ENCODE peak calls at places on chromosomes 11 and 22, in nine cellular contexts. V is NCI-H345; E is progenitor cell of endocrine pancreas; A is effector CD4-positive, alpha-beta T cell; P is HTR-8/SVneo; M is cardiac muscle cell; S is posterior vena cava; F is NCI-H1436; B is esophagus squamous epithelium. N is an unnamed sample.

GRCh38 chr11:1351278-1351937 is 38.3 kb upstream of the BRSK2 start:
- DNase-seq in B (no peak), P (no peak), S (peak), F (no peak), M (no peak), A (no peak), E (no peak), V (no peak), N (no peak)

GRCh38 chr22:30140414-30140813 is 60.1 kb downstream of the HORMAD2 start:
- DNase-seq in E (no peak), V (no peak), B (no peak), A (no peak), F (no peak), M (no peak), P (no peak), S (no peak), N (no peak)

GRCh38 chr22:37139762-37140161 is 10.0 kb downstream of the IL2RB start:
- DNase-seq in S (no peak), M (no peak), B (no peak), F (no peak), A (no peak), V (no peak), P (no peak), E (no peak), N (no peak)

GRCh38 chr11:14612624-14613023 is 31.0 kb upstream of the PDE3B start:
- DNase-seq in F (no peak), V (no peak), B (no peak), M (no peak), S (no peak), A (no peak), P (no peak), E (no peak), N (no peak)

GRCh38 chr22:26429458-26430238 is 588 bp downstream of the ASPHD2 start:
- DNase-seq in E (no peak), V (no peak), P (no peak), M (no peak), A (no peak), F (no peak), S (no peak), B (no peak), N (no peak)

GRCh38 chr11:10838906-10839305 is 18.9 kb downstream of the ZBED5 start:
- DNase-seq in V (no peak), B (no peak), M (peak), F (no peak), S (no peak), A (no peak), P (no peak), E (no peak), N (no peak)

GRCh38 chr11:68929706-68930605 is 26.3 kb downstream of the IGHMBP2 start:
- DNase-seq in V (no peak), M (no peak), P (no peak), A (no peak), F (no peak), B (no peak), S (no peak), E (no peak), N (no peak)

GRCh38 chr11:68282141-68282860 is 10.5 kb upstream of the C11orf24 start:
- DNase-seq in S (peak), P (no peak), M (no peak), V (no peak), E (no peak), F (no peak), A (no peak), B (no peak), N (no peak)

GRCh38 chr11:17286332-17286731 is 9.8 kb downstream of the NUCB2 start:
- DNase-seq in P (no peak), V (no peak), A (no peak), M (no peak), F (no peak), S (no peak), E (no peak), B (no peak), N (no peak)

GRCh38 chr11:128365044-128365443 is 222.3 kb downstream of the ETS1 start:
- DNase-seq in B (no peak), S (no peak), E (no peak), V (no peak), A (no peak), F (no peak), M (peak), P (peak), N (no peak)

GRCh38 chr22:45006873-45007246 is 2.9 kb downstream of the PHF21B start:
- DNase-seq in M (no peak), E (peak), S (no peak), F (no peak), B (no peak), A (no peak), P (no peak), V (no peak), N (no peak)

GRCh38 chr22:40401981-40402406 is 31.6 kb downstream of the SGSM3 start:
- DNase-seq in S (no peak), M (no peak), A (no peak), P (no peak), V (no peak), E (no peak), F (no peak), B (no peak), N (no peak)

GRCh38 chr11:975824-976223 is 50.2 kb downstream of the AP2A2 start:
- DNase-seq in A (no peak), E (no peak), S (no peak), M (peak), P (peak), V (no peak), B (no peak), F (no peak), N (no peak)

GRCh38 chr11:2844116-2844515 is 41.5 kb downstream of the CDKN1C start:
- DNase-seq in S (no peak), V (no peak), F (peak), A (no peak), B (no peak), M (no peak), E (no peak), P (no peak), N (no peak)

GRCh38 chr11:4642043-4642442 is 1.7 kb upstream of the OR51E1 start:
- DNase-seq in B (no peak), A (no peak), E (no peak), S (no peak), M (no peak), V (no peak), P (no peak), F (no peak), N (no peak)

GRCh38 chr22:20750461-20751184 is 23.3 kb upstream of the SERPIND1 start:
- DNase-seq in E (no peak), A (no peak), M (peak), V (no peak), F (no peak), B (no peak), P (peak), S (peak), N (peak)

N was measured in HS-27A.